ENCODE peak calls at places on chromosomes 13 and 19, in seven cellular contexts. Y is esophagus squamous epithelium, Q is fibroblast of lung, T is skeletal muscle cell, V is stomach, P is lung, D is PC-3. E is an unnamed sample.

GRCh38 chr13:106493569-106493968 is 41.9 kb downstream of the EFNB2 start:
- DNase-seq in T (no peak), P (peak), V (no peak), Q (no peak), Y (no peak), D (no peak), E (no peak)

GRCh38 chr19:57665261-57665806 is 3.4 kb upstream of the ZSCAN4 start:
- DNase-seq in D (no peak), Q (no peak), Y (no peak), V (no peak), T (no peak), P (no peak), E (no peak)

GRCh38 chr19:22919946-22920345 is 83.0 kb downstream of the ZNF728 start:
- DNase-seq in D (no peak), V (no peak), Q (no peak), T (no peak), P (no peak), Y (no peak), E (no peak)

GRCh38 chr13:98548230-98548629 is 28.7 kb downstream of the STK24 start:
- DNase-seq in T (no peak), Q (no peak), V (no peak), D (no peak), Y (no peak), P (no peak), E (no peak)

GRCh38 chr13:40390290-40391008 is 276.0 kb downstream of the FOXO1 start:
- DNase-seq in P (no peak), D (no peak), Y (no peak), T (no peak), V (no peak), Q (no peak), E (no peak)

GRCh38 chr13:41546372-41547252 is 89.3 kb downstream of the RGCC start:
- DNase-seq in T (peak), Y (no peak), P (no peak), V (no peak), Q (peak), D (peak), E (peak)

GRCh38 chr19:15438124-15438496 is 11.6 kb downstream of the WIZ start:
- DNase-seq in V (no peak), Y (no peak), P (no peak), T (no peak), Q (no peak), D (no peak), E (no peak)

GRCh38 chr19:3047307-3048189 is 14.7 kb downstream of the TLE5 start:
- DNase-seq in P (peak), Q (peak), T (peak), Y (no peak), D (peak), V (peak), E (peak)

GRCh38 chr13:66210677-66211076 is 1019.5 kb downstream of the PCDH9 start:
- DNase-seq in P (no peak), Y (no peak), V (no peak), T (peak), Q (peak), D (peak), E (peak)

GRCh38 chr13:31594056-31594455 is 145.3 kb upstream of the RXFP2 start:
- DNase-seq in P (no peak), D (no peak), T (no peak), V (no peak), Y (no peak), Q (no peak), E (no peak)

GRCh38 chr19:2888739-2889224 is 11.9 kb upstream of the ZNF57 start:
- DNase-seq in Q (peak), D (no peak), Y (no peak), V (no peak), T (no peak), P (no peak), E (no peak)

GRCh38 chr13:33316890-33317289 is 31.3 kb upstream of the STARD13 start:
- DNase-seq in Q (no peak), D (no peak), P (no peak), Y (no peak), T (no peak), V (no peak), E (no peak)

GRCh38 chr13:60482012-60482411 is 85.0 kb downstream of the TDRD3 start:
- DNase-seq in D (no peak), T (peak), P (no peak), Q (no peak), Y (no peak), V (no peak), E (peak)

GRCh38 chr13:31909889-31910551 is 121.6 kb upstream of the FRY start:
- DNase-seq in T (no peak), V (peak), Y (no peak), D (peak), P (peak), Q (peak), E (peak)

GRCh38 chr13:40379794-40380608 is 286.4 kb downstream of the FOXO1 start:
- DNase-seq in Y (no peak), Q (no peak), T (no peak), D (no peak), V (no peak), P (no peak), E (no peak)

GRCh38 chr13:110182461-110182860 is 124.5 kb downstream of the COL4A1 start:
- DNase-seq in P (no peak), T (no peak), D (no peak), V (no peak), Q (no peak), Y (no peak), E (no peak)

GRCh38 chr19:10680545-10681135 is 20.6 kb upstream of the QTRT1 start:
- DNase-seq in P (no peak), D (no peak), Y (no peak), V (no peak), T (no peak), Q (no peak), E (no peak)

GRCh38 chr13:100451923-100452322 is 136.7 kb downstream of the GGACT start:
- DNase-seq in D (no peak), V (no peak), Y (no peak), T (no peak), P (no peak), Q (no peak), E (no peak)

GRCh38 chr19:54352546-54352945 is 12.2 kb downstream of the LAIR1 start:
- DNase-seq in V (no peak), T (no peak), Y (no peak), P (no peak), Q (no peak), D (no peak), E (no peak)

GRCh38 chr13:72458701-72459100 is 268.7 kb downstream of the MZT1 start:
- DNase-seq in Q (peak), D (peak), T (peak), V (no peak), P (no peak), Y (no peak), E (peak)

GRCh38 chr19:39407644-39408391 is 1.2 kb downstream of the ZFP36 start:
- DNase-seq in V (peak), T (no peak), D (peak), P (peak), Y (no peak), Q (no peak), E (no peak)

GRCh38 chr13:101942038-101942437 is 459.8 kb downstream of the FGF14 start:
- DNase-seq in Q (peak), Y (no peak), P (no peak), D (peak), V (no peak), T (no peak), E (peak)

GRCh38 chr13:49560270-49561063 is 24.9 kb downstream of the RCBTB1 start:
- DNase-seq in P (no peak), T (no peak), D (peak), V (peak), Q (peak), Y (no peak), E (peak)

GRCh38 chr19:2343289-2343982 is 15.0 kb downstream of the SPPL2B start:
- DNase-seq in Q (no peak), P (no peak), V (no peak), T (no peak), D (no peak), Y (no peak), E (no peak)

GRCh38 chr13:57595775-57596174 is 35.8 kb upstream of the PCDH17 start:
- DNase-seq in V (no peak), D (no peak), Q (no peak), P (no peak), Y (no peak), T (no peak), E (no peak)

GRCh38 chr19:35446194-35446593 is 1.9 kb upstream of the FFAR2 start:
- DNase-seq in V (no peak), Q (no peak), Y (no peak), P (no peak), T (no peak), D (no peak), E (no peak)

GRCh38 chr19:39709026-39709872 is 5.0 kb downstream of the LGALS14 start:
- DNase-seq in D (peak), P (no peak), T (no peak), V (no peak), Q (no peak), Y (no peak), E (no peak)

GRCh38 chr19:56111601-56112312 is 9.3 kb downstream of the ZNF787 start:
- DNase-seq in D (no peak), P (peak), Y (no peak), T (no peak), V (peak), Q (no peak), E (no peak)

GRCh38 chr19:3250675-3251074 is 26.2 kb downstream of the CELF5 start:
- DNase-seq in Q (no peak), T (no peak), P (no peak), V (no peak), D (peak), Y (no peak), E (no peak)

GRCh38 chr13:80979035-80979641 is 638.2 kb upstream of the SPRY2 start:
- DNase-seq in P (peak), Y (no peak), V (peak), T (peak), D (peak), Q (peak), E (peak)

GRCh38 chr13:98749501-98749900 is 3.0 kb downstream of the SLC15A1 start:
- DNase-seq in P (no peak), V (no peak), T (no peak), Y (no peak), Q (peak), D (no peak), E (peak)

GRCh38 chr19:53549354-53549753 is 11.4 kb downstream of the ZNF331 start:
- DNase-seq in Q (peak), Y (no peak), V (no peak), T (peak), P (no peak), D (no peak), E (peak)

GRCh38 chr13:51015973-51016372 is 95.1 kb downstream of the C13orf42 start:
- DNase-seq in D (no peak), P (no peak), Y (no peak), V (no peak), Q (no peak), T (no peak), E (no peak)

GRCh38 chr13:73984201-73984600 is 150.0 kb downstream of the KLF12 start:
- DNase-seq in Q (no peak), V (no peak), Y (no peak), T (no peak), D (no peak), P (no peak), E (no peak)
- H3K4me3 ChIP-seq in Q (no peak), V (no peak), Y (no peak), T (no peak), D (no peak), P (no peak), E (no peak)

GRCh38 chr19:1065606-1066109 is 1.3 kb upstream of the ARHGAP45 start:
- DNase-seq in T (no peak), P (peak), V (no peak), Y (no peak), D (peak), Q (no peak), E (no peak)
- H3K4me3 ChIP-seq in T (no peak), P (no peak), V (no peak), Y (no peak), D (peak), Q (no peak), E (no peak)

DNA sequence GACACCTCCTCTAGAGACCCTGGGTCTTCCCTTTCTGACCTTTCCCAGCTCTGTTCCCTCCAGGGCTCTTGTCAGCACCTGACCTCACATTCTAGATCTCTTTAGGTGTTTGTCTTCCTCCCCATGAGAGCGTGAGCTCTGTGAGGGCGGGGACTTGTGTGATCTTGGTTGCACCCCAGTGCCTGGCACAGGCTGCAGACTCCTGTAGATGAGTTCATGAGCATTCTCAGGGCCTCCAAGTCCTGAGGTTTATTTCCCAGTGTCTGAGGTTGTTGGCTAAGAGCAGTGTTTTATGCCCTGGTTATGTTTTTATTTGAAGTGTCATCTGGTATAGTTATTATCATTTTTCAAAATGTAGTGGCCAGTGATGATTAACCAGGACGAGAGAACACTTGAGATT is 596 bp downstream of the CEACAM4 start:
- DNase-seq in P (no peak), T (no peak), Q (no peak), Y (no peak), D (no peak), V (no peak), E (no peak)
- H3K4me3 ChIP-seq in P (no peak), T (no peak), Q (no peak), Y (no peak), D (no peak), V (peak), E (no peak)

GRCh38 chr13:113171250-113172125 is 13.0 kb downstream of the PROZ start:
- DNase-seq in V (no peak), T (no peak), Q (no peak), D (no peak), P (no peak), Y (no peak), E (no peak)
- H3K4me3 ChIP-seq in V (no peak), T (no peak), Q (no peak), D (no peak), P (no peak), Y (no peak), E (no peak)

DNA sequence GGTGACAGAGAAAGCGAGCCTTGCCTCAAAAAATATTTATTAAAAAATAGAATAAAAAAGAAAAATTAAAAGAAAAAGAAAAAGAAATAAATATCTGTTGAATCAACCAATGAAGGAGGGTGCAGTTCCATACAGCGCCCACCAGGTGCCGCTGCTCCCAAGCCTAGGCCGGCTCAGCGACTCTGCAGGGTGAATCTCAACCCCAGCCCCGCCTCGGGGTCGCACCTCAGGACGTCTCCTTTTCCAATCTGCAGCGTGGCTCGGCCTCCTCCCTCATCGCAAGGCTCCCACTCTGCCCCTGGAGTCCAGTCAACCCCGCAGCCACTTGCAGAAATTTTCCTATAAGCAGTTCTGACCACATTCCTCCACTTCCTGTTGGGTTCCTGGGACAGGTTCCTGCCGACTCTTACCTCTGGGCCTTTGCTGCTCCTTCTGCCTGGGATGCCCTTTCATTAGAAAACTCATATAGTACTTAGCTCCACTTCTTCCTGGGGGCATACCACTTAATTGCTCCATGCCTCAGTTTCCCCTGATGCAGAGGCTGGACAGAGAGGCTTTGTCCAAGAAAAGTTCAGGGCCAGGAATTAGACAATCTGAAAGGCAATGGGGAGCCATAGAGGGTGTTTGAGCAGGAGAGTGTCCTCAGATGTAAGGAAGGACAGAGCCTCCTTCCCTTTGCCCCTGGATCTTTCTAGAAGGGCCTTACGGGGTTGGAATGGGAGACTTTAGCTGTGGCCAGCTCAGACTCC is 24.3 kb downstream of the NFILZ start:
- DNase-seq in T (no peak), Y (no peak), D (peak), P (peak), Q (peak), V (peak), E (peak)
- H3K4me3 ChIP-seq in T (no peak), Y (no peak), D (peak), P (no peak), Q (no peak), V (peak), E (no peak)

GRCh38 chr13:30363725-30364124 is 56.4 kb upstream of the KATNAL1 start:
- DNase-seq in Q (no peak), T (no peak), P (no peak), Y (no peak), V (no peak), D (no peak), E (no peak)

GRCh38 chr13:30362869-30363268 is 55.5 kb upstream of the KATNAL1 start:
- DNase-seq in P (no peak), V (no peak), Y (no peak), Q (no peak), D (no peak), T (no peak), E (no peak)

GRCh38 chr13:30360586-30360985 is 53.2 kb upstream of the KATNAL1 start:
- DNase-seq in T (no peak), D (no peak), P (no peak), Y (no peak), V (no peak), Q (no peak), E (no peak)

GRCh38 chr13:30362005-30362788 is 54.8 kb upstream of the KATNAL1 start:
- DNase-seq in P (no peak), D (no peak), Y (no peak), V (no peak), Q (no peak), T (no peak), E (no peak)

GRCh38 chr13:30359999-30360398 is 52.6 kb upstream of the KATNAL1 start:
- DNase-seq in T (no peak), Y (no peak), Q (no peak), V (no peak), D (no peak), P (no peak), E (no peak)
- H3K4me3 ChIP-seq in T (no peak), Y (no peak), Q (no peak), V (no peak), D (no peak), P (no peak), E (no peak)

DNA sequence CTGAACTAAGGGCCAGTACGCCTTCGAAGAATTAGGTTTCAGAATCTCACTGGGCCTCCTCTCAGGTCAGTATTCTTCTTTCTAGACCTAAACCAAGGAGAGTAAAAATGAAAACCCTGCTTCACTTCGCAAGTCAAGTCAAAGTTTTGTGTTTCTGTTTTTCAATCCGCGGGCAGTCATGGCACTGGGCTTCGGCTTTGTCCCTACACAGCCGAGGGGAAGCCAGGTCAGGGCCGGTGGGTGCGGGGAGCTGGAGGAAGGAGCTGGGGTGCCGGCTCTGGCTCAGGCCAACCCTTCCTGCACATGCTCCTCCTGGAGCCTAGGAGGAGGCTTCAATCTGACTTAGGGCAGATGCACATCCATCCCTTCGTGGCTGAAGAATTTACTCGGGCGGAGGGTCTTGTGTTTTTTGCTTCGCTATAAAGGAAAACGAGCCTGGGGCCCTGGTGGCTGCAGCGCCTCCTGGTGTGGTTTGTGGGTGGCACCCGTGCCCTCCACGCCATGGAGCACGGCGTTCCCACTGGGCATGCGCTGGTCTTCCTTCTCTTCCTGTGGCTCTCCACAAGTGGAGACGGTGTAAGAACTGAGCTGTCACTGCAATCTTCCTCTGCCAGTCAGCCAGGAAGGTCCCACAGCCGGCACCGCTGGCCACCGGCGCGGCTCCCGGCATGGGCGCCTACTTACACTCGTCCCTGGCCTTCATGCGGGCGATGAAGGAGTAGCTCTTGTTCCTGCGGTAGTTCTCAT is 22.5 kb downstream of the C19orf44 start:
- DNase-seq in P (no peak), Q (no peak), Y (no peak), D (no peak), V (no peak), T (no peak), E (no peak)
- H3K4me3 ChIP-seq in P (no peak), Q (no peak), Y (no peak), D (no peak), V (no peak), T (no peak), E (no peak)